ENCODE peak calls at places on chromosomes 2 and 18, in seven cellular contexts. One of them, this sample, is unnamed.

GRCh38 chr2:132669854-132670103 is 226 bp downstream of the LYPD1 start:
- DNase-seq in T-helper 17 cell: no peak
- DNase-seq in ELR: no peak
- DNase-seq in aorta: no peak
- DNase-seq in iris pigment epithelial cell: peak
- DNase-seq in foreskin fibroblast: no peak
- DNase-seq in Right ventricle myocardium superior: no peak
- DNase-seq in this sample: peak

GRCh38 chr2:218129756-218130155 is 3.9 kb downstream of the CXCR2 start:
- DNase-seq in T-helper 17 cell: no peak
- DNase-seq in ELR: peak
- DNase-seq in aorta: no peak
- DNase-seq in iris pigment epithelial cell: peak
- DNase-seq in foreskin fibroblast: peak
- DNase-seq in Right ventricle myocardium superior: no peak
- DNase-seq in this sample: peak

GRCh38 chr2:127072970-127073369 is 34.0 kb downstream of the BIN1 start:
- DNase-seq in T-helper 17 cell: no peak
- DNase-seq in ELR: no peak
- DNase-seq in aorta: no peak
- DNase-seq in iris pigment epithelial cell: no peak
- DNase-seq in foreskin fibroblast: peak
- DNase-seq in Right ventricle myocardium superior: no peak
- DNase-seq in this sample: no peak

GRCh38 chr2:236498369-236498768 is 71.3 kb upstream of the ACKR3 start:
- DNase-seq in T-helper 17 cell: no peak
- DNase-seq in ELR: no peak
- DNase-seq in aorta: peak
- DNase-seq in iris pigment epithelial cell: peak
- DNase-seq in foreskin fibroblast: no peak
- DNase-seq in Right ventricle myocardium superior: no peak
- DNase-seq in this sample: peak

GRCh38 chr2:129748653-129749052 is 230.8 kb upstream of the RAB6C start:
- DNase-seq in T-helper 17 cell: no peak
- DNase-seq in ELR: no peak
- DNase-seq in aorta: no peak
- DNase-seq in iris pigment epithelial cell: no peak
- DNase-seq in foreskin fibroblast: no peak
- DNase-seq in Right ventricle myocardium superior: no peak
- DNase-seq in this sample: no peak

GRCh38 chr2:126787278-126787677 is 111.4 kb upstream of the TEX51 start:
- DNase-seq in T-helper 17 cell: no peak
- DNase-seq in ELR: no peak
- DNase-seq in aorta: no peak
- DNase-seq in iris pigment epithelial cell: no peak
- DNase-seq in foreskin fibroblast: no peak
- DNase-seq in Right ventricle myocardium superior: no peak
- DNase-seq in this sample: no peak

GRCh38 chr18:62438402-62438801 is 84.4 kb upstream of the ZCCHC2 start:
- DNase-seq in T-helper 17 cell: no peak
- DNase-seq in ELR: no peak
- DNase-seq in aorta: no peak
- DNase-seq in iris pigment epithelial cell: no peak
- DNase-seq in foreskin fibroblast: no peak
- DNase-seq in Right ventricle myocardium superior: no peak
- DNase-seq in this sample: no peak

GRCh38 chr2:12493031-12493513 is 223.7 kb upstream of the TRIB2 start:
- DNase-seq in T-helper 17 cell: no peak
- DNase-seq in ELR: peak
- DNase-seq in aorta: peak
- DNase-seq in iris pigment epithelial cell: peak
- DNase-seq in foreskin fibroblast: peak
- DNase-seq in Right ventricle myocardium superior: no peak
- DNase-seq in this sample: peak

GRCh38 chr2:239443666-239444567 is 43.1 kb upstream of the HDAC4 start:
- DNase-seq in T-helper 17 cell: no peak
- DNase-seq in ELR: peak
- DNase-seq in aorta: no peak
- DNase-seq in iris pigment epithelial cell: peak
- DNase-seq in foreskin fibroblast: peak
- DNase-seq in Right ventricle myocardium superior: no peak
- DNase-seq in this sample: peak

GRCh38 chr2:105143467-105144127 is 97.9 kb upstream of the GPR45 start:
- DNase-seq in T-helper 17 cell: no peak
- DNase-seq in ELR: no peak
- DNase-seq in aorta: no peak
- DNase-seq in iris pigment epithelial cell: peak
- DNase-seq in foreskin fibroblast: peak
- DNase-seq in Right ventricle myocardium superior: no peak
- DNase-seq in this sample: peak

GRCh38 chr2:208493186-208493585 is 86.6 kb downstream of the PTH2R start:
- DNase-seq in T-helper 17 cell: no peak
- DNase-seq in ELR: no peak
- DNase-seq in aorta: no peak
- DNase-seq in iris pigment epithelial cell: no peak
- DNase-seq in foreskin fibroblast: no peak
- DNase-seq in Right ventricle myocardium superior: no peak
- DNase-seq in this sample: no peak

GRCh38 chr18:9682572-9682971 is 25.5 kb upstream of the RAB31 start:
- DNase-seq in T-helper 17 cell: no peak
- DNase-seq in ELR: no peak
- DNase-seq in aorta: no peak
- DNase-seq in iris pigment epithelial cell: no peak
- DNase-seq in foreskin fibroblast: no peak
- DNase-seq in Right ventricle myocardium superior: no peak
- DNase-seq in this sample: no peak

GRCh38 chr18:56532176-56532840 is 106.1 kb downstream of the TXNL1 start:
- DNase-seq in T-helper 17 cell: no peak
- DNase-seq in ELR: no peak
- DNase-seq in aorta: no peak
- DNase-seq in iris pigment epithelial cell: peak
- DNase-seq in foreskin fibroblast: no peak
- DNase-seq in Right ventricle myocardium superior: no peak
- DNase-seq in this sample: peak

GRCh38 chr2:118854507-118855300 is 7.3 kb upstream of the EN1 start:
- DNase-seq in T-helper 17 cell: no peak
- DNase-seq in ELR: no peak
- DNase-seq in aorta: no peak
- DNase-seq in iris pigment epithelial cell: no peak
- DNase-seq in foreskin fibroblast: no peak
- DNase-seq in Right ventricle myocardium superior: no peak
- DNase-seq in this sample: no peak

GRCh38 chr2:133596701-133597393 is 28.6 kb upstream of the NCKAP5 start:
- DNase-seq in T-helper 17 cell: no peak
- DNase-seq in ELR: no peak
- DNase-seq in aorta: no peak
- DNase-seq in iris pigment epithelial cell: no peak
- DNase-seq in foreskin fibroblast: no peak
- DNase-seq in Right ventricle myocardium superior: no peak
- DNase-seq in this sample: no peak

GRCh38 chr18:13672657-13673056 is 53.7 kb downstream of the FAM210A start:
- DNase-seq in T-helper 17 cell: no peak
- DNase-seq in ELR: no peak
- DNase-seq in aorta: no peak
- DNase-seq in iris pigment epithelial cell: no peak
- DNase-seq in foreskin fibroblast: no peak
- DNase-seq in Right ventricle myocardium superior: no peak
- DNase-seq in this sample: no peak

GRCh38 chr2:170152421-170152820 is 25.5 kb upstream of the MYO3B start:
- DNase-seq in T-helper 17 cell: no peak
- DNase-seq in ELR: no peak
- DNase-seq in aorta: no peak
- DNase-seq in iris pigment epithelial cell: no peak
- DNase-seq in foreskin fibroblast: no peak
- DNase-seq in Right ventricle myocardium superior: no peak
- DNase-seq in this sample: no peak

GRCh38 chr18:37566479-37567060 is 972 bp upstream of the CELF4 start:
- DNase-seq in T-helper 17 cell: no peak
- DNase-seq in ELR: no peak
- DNase-seq in aorta: no peak
- DNase-seq in iris pigment epithelial cell: peak
- DNase-seq in foreskin fibroblast: no peak
- DNase-seq in Right ventricle myocardium superior: no peak
- DNase-seq in this sample: no peak

GRCh38 chr2:241083091-241083415 is 19.0 kb downstream of the MTERF4 start:
- DNase-seq in T-helper 17 cell: no peak
- DNase-seq in ELR: no peak
- DNase-seq in aorta: no peak
- DNase-seq in iris pigment epithelial cell: no peak
- DNase-seq in foreskin fibroblast: no peak
- DNase-seq in Right ventricle myocardium superior: no peak
- DNase-seq in this sample: no peak

GRCh38 chr18:35525795-35526475 is 28.2 kb upstream of the INO80C start:
- DNase-seq in T-helper 17 cell: no peak
- DNase-seq in ELR: no peak
- DNase-seq in aorta: peak
- DNase-seq in iris pigment epithelial cell: no peak
- DNase-seq in foreskin fibroblast: no peak
- DNase-seq in Right ventricle myocardium superior: no peak
- DNase-seq in this sample: no peak

GRCh38 chr2:174334781-174335604 is at the start of gene SP9:
- DNase-seq in T-helper 17 cell: no peak
- DNase-seq in ELR: peak
- DNase-seq in aorta: no peak
- DNase-seq in iris pigment epithelial cell: no peak
- DNase-seq in foreskin fibroblast: peak
- DNase-seq in Right ventricle myocardium superior: peak
- DNase-seq in this sample: peak

GRCh38 chr2:55431982-55432627 is 12.4 kb upstream of the CCDC88A start:
- DNase-seq in T-helper 17 cell: no peak
- DNase-seq in ELR: peak
- DNase-seq in aorta: no peak
- DNase-seq in iris pigment epithelial cell: peak
- DNase-seq in foreskin fibroblast: peak
- DNase-seq in Right ventricle myocardium superior: no peak
- DNase-seq in this sample: peak

GRCh38 chr2:15941483-15941853 is 1.1 kb downstream of the MYCN start:
- DNase-seq in T-helper 17 cell: no peak
- DNase-seq in ELR: no peak
- DNase-seq in aorta: no peak
- DNase-seq in iris pigment epithelial cell: no peak
- DNase-seq in foreskin fibroblast: no peak
- DNase-seq in Right ventricle myocardium superior: no peak
- DNase-seq in this sample: peak

GRCh38 chr2:27320958-27321543 is 1.8 kb downstream of the MPV17 start:
- DNase-seq in T-helper 17 cell: no peak
- DNase-seq in ELR: peak
- DNase-seq in aorta: peak
- DNase-seq in iris pigment epithelial cell: peak
- DNase-seq in foreskin fibroblast: peak
- DNase-seq in Right ventricle myocardium superior: peak
- DNase-seq in this sample: peak

GRCh38 chr2:44836174-44836573 is 105.3 kb upstream of the SIX3 start:
- DNase-seq in T-helper 17 cell: no peak
- DNase-seq in ELR: no peak
- DNase-seq in aorta: no peak
- DNase-seq in iris pigment epithelial cell: no peak
- DNase-seq in foreskin fibroblast: no peak
- DNase-seq in Right ventricle myocardium superior: no peak
- DNase-seq in this sample: no peak

GRCh38 chr2:86686905-86687304 is 33.2 kb upstream of the RMND5A start:
- DNase-seq in T-helper 17 cell: no peak
- DNase-seq in ELR: no peak
- DNase-seq in aorta: no peak
- DNase-seq in iris pigment epithelial cell: no peak
- DNase-seq in foreskin fibroblast: no peak
- DNase-seq in Right ventricle myocardium superior: no peak
- DNase-seq in this sample: no peak

GRCh38 chr18:74522635-74523548 is 11.4 kb upstream of the CNDP1 start:
- DNase-seq in T-helper 17 cell: no peak
- DNase-seq in ELR: no peak
- DNase-seq in aorta: no peak
- DNase-seq in iris pigment epithelial cell: no peak
- DNase-seq in foreskin fibroblast: no peak
- DNase-seq in Right ventricle myocardium superior: no peak
- DNase-seq in this sample: no peak

GRCh38 chr2:167487728-167488127 is 599.4 kb downstream of the XIRP2 start:
- DNase-seq in T-helper 17 cell: no peak
- DNase-seq in ELR: no peak
- DNase-seq in aorta: no peak
- DNase-seq in iris pigment epithelial cell: no peak
- DNase-seq in foreskin fibroblast: no peak
- DNase-seq in Right ventricle myocardium superior: no peak
- DNase-seq in this sample: no peak

GRCh38 chr2:229431331-229431954 is 160.4 kb upstream of the PID1 start:
- DNase-seq in T-helper 17 cell: no peak
- DNase-seq in ELR: peak
- DNase-seq in aorta: no peak
- DNase-seq in iris pigment epithelial cell: peak
- DNase-seq in foreskin fibroblast: peak
- DNase-seq in Right ventricle myocardium superior: no peak
- DNase-seq in this sample: peak

GRCh38 chr2:48315847-48316194 is 214.1 kb upstream of the STON1 start:
- DNase-seq in T-helper 17 cell: no peak
- DNase-seq in ELR: peak
- DNase-seq in aorta: no peak
- DNase-seq in iris pigment epithelial cell: no peak
- DNase-seq in foreskin fibroblast: peak
- DNase-seq in Right ventricle myocardium superior: no peak
- DNase-seq in this sample: no peak

GRCh38 chr2:60629263-60629662 is 75.8 kb upstream of the BCL11A start:
- DNase-seq in T-helper 17 cell: no peak
- DNase-seq in ELR: no peak
- DNase-seq in aorta: no peak
- DNase-seq in iris pigment epithelial cell: peak
- DNase-seq in foreskin fibroblast: no peak
- DNase-seq in Right ventricle myocardium superior: no peak
- DNase-seq in this sample: no peak

GRCh38 chr18:22871809-22872525 is 61.2 kb upstream of the RBBP8 start:
- DNase-seq in T-helper 17 cell: no peak
- DNase-seq in ELR: peak
- DNase-seq in aorta: no peak
- DNase-seq in iris pigment epithelial cell: peak
- DNase-seq in foreskin fibroblast: peak
- DNase-seq in Right ventricle myocardium superior: no peak
- DNase-seq in this sample: peak

This sample was measured in AG20443.